ENCODE peak calls at places on chromosomes 11 and 22, in six cellular contexts. One of them, this sample, is unnamed.

GRCh38 chr11:130719516-130719915 is 196.8 kb downstream of the SNX19 start:
- DNase-seq in ascending aorta: no peak
- DNase-seq in body of pancreas: no peak
- DNase-seq in neural progenitor cell: no peak
- DNase-seq in mesenchymal stem cell: peak; percentile 15
- DNase-seq in spleen: no peak
- DNase-seq in this sample: no peak

GRCh38 chr11:85955531-85955930 is 100.3 kb downstream of the CCDC83 start:
- DNase-seq in ascending aorta: no peak
- DNase-seq in mesenchymal stem cell: peak; percentile 75
- DNase-seq in body of pancreas: no peak
- DNase-seq in neural progenitor cell: no peak
- DNase-seq in spleen: no peak
- DNase-seq in this sample: no peak

GRCh38 chr22:36445158-36445668 is 36.2 kb downstream of the TXN2 start:
- DNase-seq in neural progenitor cell: no peak
- DNase-seq in body of pancreas: no peak
- DNase-seq in mesenchymal stem cell: peak; percentile 91
- DNase-seq in spleen: no peak
- DNase-seq in ascending aorta: no peak
- DNase-seq in this sample: no peak

GRCh38 chr11:27315816-27316215 is 47.2 kb downstream of the CCDC34 start:
- DNase-seq in spleen: no peak
- DNase-seq in mesenchymal stem cell: no peak
- DNase-seq in ascending aorta: no peak
- DNase-seq in body of pancreas: no peak
- DNase-seq in neural progenitor cell: no peak
- DNase-seq in this sample: no peak

GRCh38 chr11:127023991-127024390 is 23.4 kb upstream of the KIRREL3 start:
- DNase-seq in ascending aorta: no peak
- DNase-seq in body of pancreas: no peak
- DNase-seq in spleen: no peak
- DNase-seq in mesenchymal stem cell: no peak
- DNase-seq in neural progenitor cell: no peak
- DNase-seq in this sample: no peak

GRCh38 chr22:27439131-27439530 is 362.4 kb downstream of the MN1 start:
- DNase-seq in body of pancreas: no peak
- DNase-seq in ascending aorta: no peak
- DNase-seq in mesenchymal stem cell: no peak
- DNase-seq in spleen: no peak
- DNase-seq in neural progenitor cell: no peak
- DNase-seq in this sample: no peak

GRCh38 chr11:85827768-85828639 is 17.1 kb upstream of the SYTL2 start:
- DNase-seq in neural progenitor cell: no peak
- DNase-seq in mesenchymal stem cell: peak; percentile 95
- DNase-seq in body of pancreas: no peak
- DNase-seq in ascending aorta: no peak
- DNase-seq in spleen: no peak
- DNase-seq in this sample: no peak

GRCh38 chr11:111586305-111586915 is 15.8 kb upstream of the SIK2 start:
- DNase-seq in ascending aorta: no peak
- DNase-seq in mesenchymal stem cell: peak; percentile 66
- DNase-seq in neural progenitor cell: peak; percentile 57
- DNase-seq in spleen: no peak
- DNase-seq in body of pancreas: peak; percentile 49
- DNase-seq in this sample: peak; percentile 44

GRCh38 chr11:129871914-129872313 is 23.5 kb downstream of the NFRKB start:
- DNase-seq in mesenchymal stem cell: no peak
- DNase-seq in spleen: no peak
- DNase-seq in body of pancreas: no peak
- DNase-seq in ascending aorta: no peak
- DNase-seq in neural progenitor cell: no peak
- DNase-seq in this sample: no peak

GRCh38 chr22:44620129-44620840 is 81.7 kb upstream of the PRR5 start:
- DNase-seq in neural progenitor cell: peak; percentile 97
- DNase-seq in body of pancreas: peak; percentile 37
- DNase-seq in mesenchymal stem cell: peak; percentile 86
- DNase-seq in ascending aorta: peak; percentile 45
- DNase-seq in spleen: peak; percentile 92
- DNase-seq in this sample: peak; percentile 55

GRCh38 chr22:44603774-44604173 is 98.2 kb upstream of the PRR5 start:
- DNase-seq in body of pancreas: no peak
- DNase-seq in ascending aorta: no peak
- DNase-seq in neural progenitor cell: no peak
- DNase-seq in mesenchymal stem cell: peak; percentile 24
- DNase-seq in spleen: no peak
- DNase-seq in this sample: no peak

GRCh38 chr11:8826145-8826786 is 84.7 kb upstream of the AKIP1 start:
- DNase-seq in ascending aorta: no peak
- DNase-seq in mesenchymal stem cell: peak; percentile 93
- DNase-seq in spleen: no peak
- DNase-seq in neural progenitor cell: peak; percentile 80
- DNase-seq in body of pancreas: no peak
- DNase-seq in this sample: no peak

GRCh38 chr22:37283393-37283937 is 1.2 kb downstream of the CYTH4 start:
- DNase-seq in neural progenitor cell: no peak
- DNase-seq in body of pancreas: no peak
- DNase-seq in ascending aorta: no peak
- DNase-seq in mesenchymal stem cell: no peak
- DNase-seq in spleen: peak; percentile 90
- DNase-seq in this sample: no peak

GRCh38 chr22:43126506-43127165 is 16.1 kb downstream of the BIK start:
- DNase-seq in spleen: no peak
- DNase-seq in ascending aorta: no peak
- DNase-seq in neural progenitor cell: no peak
- DNase-seq in mesenchymal stem cell: peak; percentile 85
- DNase-seq in body of pancreas: no peak
- DNase-seq in this sample: peak; percentile 57

GRCh38 chr11:19510468-19510867 is 202.2 kb upstream of the NAV2 start:
- DNase-seq in neural progenitor cell: no peak
- DNase-seq in spleen: no peak
- DNase-seq in body of pancreas: no peak
- DNase-seq in mesenchymal stem cell: no peak
- DNase-seq in ascending aorta: no peak
- DNase-seq in this sample: no peak

GRCh38 chr11:293293-293851 is 4.4 kb downstream of the PGGHG start:
- DNase-seq in body of pancreas: peak; percentile 11
- DNase-seq in mesenchymal stem cell: no peak
- DNase-seq in ascending aorta: no peak
- DNase-seq in spleen: peak; percentile 72
- DNase-seq in neural progenitor cell: no peak
- DNase-seq in this sample: no peak

GRCh38 chr11:56543739-56544138 is 682 bp upstream of the OR5M11 start:
- DNase-seq in spleen: no peak
- DNase-seq in body of pancreas: no peak
- DNase-seq in mesenchymal stem cell: no peak
- DNase-seq in neural progenitor cell: no peak
- DNase-seq in ascending aorta: no peak
- DNase-seq in this sample: no peak

GRCh38 chr11:9053631-9054030 is 37.8 kb downstream of the SCUBE2 start:
- DNase-seq in mesenchymal stem cell: peak; percentile 60
- DNase-seq in neural progenitor cell: no peak
- DNase-seq in spleen: no peak
- DNase-seq in body of pancreas: no peak
- DNase-seq in ascending aorta: no peak
- DNase-seq in this sample: no peak

GRCh38 chr11:36231300-36231699 is 57.9 kb downstream of the COMMD9 start:
- DNase-seq in mesenchymal stem cell: peak; percentile 83
- DNase-seq in spleen: no peak
- DNase-seq in body of pancreas: no peak
- DNase-seq in neural progenitor cell: no peak
- DNase-seq in ascending aorta: no peak
- DNase-seq in this sample: no peak

GRCh38 chr11:2793781-2794418 is 91.7 kb downstream of the CDKN1C start:
- DNase-seq in neural progenitor cell: no peak
- DNase-seq in spleen: peak; percentile 55
- DNase-seq in ascending aorta: no peak
- DNase-seq in mesenchymal stem cell: no peak
- DNase-seq in body of pancreas: no peak
- DNase-seq in this sample: peak; percentile 19

GRCh38 chr22:25953919-25954318 is 211.9 kb downstream of the MYO18B start:
- DNase-seq in neural progenitor cell: no peak
- DNase-seq in body of pancreas: no peak
- DNase-seq in spleen: no peak
- DNase-seq in ascending aorta: no peak
- DNase-seq in mesenchymal stem cell: no peak
- DNase-seq in this sample: no peak

GRCh38 chr22:25956801-25957200 is 212.5 kb upstream of the SEZ6L start:
- DNase-seq in neural progenitor cell: no peak
- DNase-seq in body of pancreas: no peak
- DNase-seq in mesenchymal stem cell: no peak
- DNase-seq in spleen: no peak
- DNase-seq in ascending aorta: no peak
- DNase-seq in this sample: no peak

GRCh38 chr22:25955323-25955722 is 213.3 kb downstream of the MYO18B start:
- DNase-seq in body of pancreas: no peak
- DNase-seq in mesenchymal stem cell: no peak
- DNase-seq in ascending aorta: no peak
- DNase-seq in spleen: no peak
- DNase-seq in neural progenitor cell: no peak
- DNase-seq in this sample: no peak

GRCh38 chr22:25950101-25950500 is 208.1 kb downstream of the MYO18B start:
- DNase-seq in spleen: no peak
- DNase-seq in ascending aorta: no peak
- DNase-seq in mesenchymal stem cell: no peak
- DNase-seq in neural progenitor cell: no peak
- DNase-seq in body of pancreas: no peak
- DNase-seq in this sample: no peak

DNA sequence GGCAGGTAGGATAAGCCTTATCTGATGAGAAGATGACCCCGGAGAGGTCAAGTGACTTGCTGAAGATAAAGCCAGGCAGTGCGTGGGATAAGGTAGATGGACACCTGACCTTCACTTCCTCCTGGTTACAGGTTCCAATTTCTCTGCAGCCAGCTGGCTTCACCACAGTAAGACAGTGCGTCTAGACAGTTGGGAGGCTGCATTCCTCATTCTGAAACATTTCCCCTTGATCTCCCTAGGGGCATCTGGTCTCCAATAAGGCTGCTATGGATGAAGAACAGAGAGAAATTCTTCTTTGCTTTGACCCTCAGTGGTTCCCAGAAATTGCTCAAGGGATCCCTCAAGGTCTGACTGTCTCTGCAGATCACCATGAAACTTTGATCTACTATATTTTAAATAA is 211.3 kb downstream of the MYO18B start:
- DNase-seq in neural progenitor cell: no peak
- DNase-seq in spleen: no peak
- DNase-seq in body of pancreas: no peak
- DNase-seq in ascending aorta: no peak
- DNase-seq in mesenchymal stem cell: no peak
- DNase-seq in this sample: no peak
- H3K4me1 ChIP-seq in neural progenitor cell: peaks cover 12% of the 10 kb centered on the region
- H3K4me1 ChIP-seq in spleen: no peaks in the 10 kb centered on the region
- H3K4me1 ChIP-seq in body of pancreas: no peaks in the 10 kb centered on the region
- H3K4me1 ChIP-seq in ascending aorta: no peaks in the 10 kb centered on the region
- H3K4me1 ChIP-seq in mesenchymal stem cell: no peaks in the 10 kb centered on the region
- H3K4me1 ChIP-seq in this sample: no peaks in the 10 kb centered on the region

GRCh38 chr11:128496249-128496648 is 91.1 kb downstream of the ETS1 start:
- DNase-seq in body of pancreas: no peak
- DNase-seq in spleen: no peak
- DNase-seq in mesenchymal stem cell: no peak
- DNase-seq in neural progenitor cell: no peak
- DNase-seq in ascending aorta: no peak
- DNase-seq in this sample: no peak
- H3K36me3 ChIP-seq in body of pancreas: no peaks in the 10 kb centered on the region
- H3K36me3 ChIP-seq in spleen: peaks cover 74% of the 10 kb centered on the region
- H3K36me3 ChIP-seq in mesenchymal stem cell: peaks cover 6% of the 10 kb centered on the region
- H3K36me3 ChIP-seq in neural progenitor cell: no peaks in the 10 kb centered on the region
- H3K36me3 ChIP-seq in ascending aorta: no peaks in the 10 kb centered on the region
- H3K36me3 ChIP-seq in this sample: no peaks in the 10 kb centered on the region

GRCh38 chr22:19069451-19069850 is 52.8 kb downstream of the DGCR2 start:
- DNase-seq in ascending aorta: no peak
- DNase-seq in mesenchymal stem cell: no peak
- DNase-seq in neural progenitor cell: no peak
- DNase-seq in spleen: no peak
- DNase-seq in body of pancreas: no peak
- DNase-seq in this sample: no peak

GRCh38 chr22:19066531-19067271 is 55.5 kb downstream of the DGCR2 start:
- DNase-seq in body of pancreas: no peak
- DNase-seq in spleen: peak; percentile 44
- DNase-seq in mesenchymal stem cell: peak; percentile 68
- DNase-seq in neural progenitor cell: no peak
- DNase-seq in ascending aorta: no peak
- DNase-seq in this sample: no peak

GRCh38 chr22:19067696-19068348 is 54.4 kb downstream of the DGCR2 start:
- DNase-seq in neural progenitor cell: no peak
- DNase-seq in ascending aorta: no peak
- DNase-seq in mesenchymal stem cell: no peak
- DNase-seq in body of pancreas: no peak
- DNase-seq in spleen: no peak
- DNase-seq in this sample: no peak

GRCh38 chr22:19070397-19071169 is 51.6 kb downstream of the DGCR2 start:
- DNase-seq in ascending aorta: no peak
- DNase-seq in neural progenitor cell: no peak
- DNase-seq in spleen: no peak
- DNase-seq in mesenchymal stem cell: no peak
- DNase-seq in body of pancreas: no peak
- DNase-seq in this sample: no peak

DNA sequence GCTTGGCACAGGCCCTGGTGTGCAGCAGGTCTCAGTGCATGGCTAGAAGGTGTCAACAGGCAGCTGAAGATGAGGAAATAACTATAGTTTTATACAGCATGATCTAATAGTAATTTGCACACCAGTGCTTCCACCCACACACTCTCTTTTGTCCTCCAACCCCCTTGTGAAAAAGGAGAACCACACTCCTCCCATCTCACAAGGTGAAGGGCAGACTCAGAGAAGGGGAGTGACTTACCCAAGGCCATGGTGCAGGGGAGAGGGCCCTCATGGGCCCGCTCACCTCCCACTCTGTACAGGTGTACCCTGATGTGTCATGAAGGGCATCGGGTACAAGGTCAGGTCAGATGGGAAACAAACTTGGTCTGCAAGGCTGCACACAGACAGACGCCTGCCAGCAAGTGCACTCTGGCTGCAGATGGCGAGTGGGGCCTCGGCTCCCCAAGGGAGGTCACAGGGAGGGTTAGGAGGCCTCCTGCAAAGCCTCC is 53.4 kb downstream of the DGCR2 start:
- DNase-seq in mesenchymal stem cell: no peak
- DNase-seq in body of pancreas: no peak
- DNase-seq in ascending aorta: no peak
- DNase-seq in spleen: peak; percentile 53
- DNase-seq in neural progenitor cell: no peak
- DNase-seq in this sample: no peak
- H3K27ac ChIP-seq in mesenchymal stem cell: no peak overlapping the region
- H3K27ac ChIP-seq in body of pancreas: no peak overlapping the region
- H3K27ac ChIP-seq in ascending aorta: no peak overlapping the region
- H3K27ac ChIP-seq in spleen: no peak overlapping the region
- H3K27ac ChIP-seq in neural progenitor cell: no peak overlapping the region
- H3K27ac ChIP-seq in this sample: no peak overlapping the region

DNA sequence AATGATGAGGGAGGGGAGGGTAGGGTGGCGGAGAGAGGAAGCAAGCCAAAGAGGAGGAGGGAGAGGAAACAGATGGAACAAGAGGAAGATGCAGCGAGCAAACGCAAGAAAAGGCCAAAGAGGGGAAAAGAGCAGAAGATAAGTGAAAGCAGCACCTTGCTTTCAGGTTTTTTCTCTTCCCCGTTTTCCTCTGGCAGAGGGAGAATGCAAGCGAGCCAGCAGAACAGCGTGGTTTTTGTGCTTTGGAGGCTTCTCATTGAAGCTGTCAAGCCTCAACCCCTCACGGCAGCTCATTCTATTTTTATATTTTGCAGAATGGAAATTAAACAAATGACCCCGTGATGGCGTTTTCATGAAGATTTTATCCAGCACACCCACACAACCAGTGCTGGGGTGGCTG is 67.1 kb upstream of the GRAMD1B start:
- DNase-seq in neural progenitor cell: no peak
- DNase-seq in body of pancreas: no peak
- DNase-seq in ascending aorta: no peak
- DNase-seq in mesenchymal stem cell: no peak
- DNase-seq in spleen: no peak
- DNase-seq in this sample: no peak
- H3K4me1 ChIP-seq in neural progenitor cell: peaks cover 36% of the 10 kb centered on the region
- H3K4me1 ChIP-seq in body of pancreas: peaks cover 7% of the 10 kb centered on the region
- H3K4me1 ChIP-seq in ascending aorta: no peaks in the 10 kb centered on the region
- H3K4me1 ChIP-seq in mesenchymal stem cell: peaks cover 6% of the 10 kb centered on the region
- H3K4me1 ChIP-seq in spleen: no peaks in the 10 kb centered on the region
- H3K4me1 ChIP-seq in this sample: peaks cover 8% of the 10 kb centered on the region